ENCODE peak calls at places on chromosomes 3 and 15, in five cellular contexts. Q is EL; G is activated T-cell treated with anti-CD3 and anti-CD28 coated beads, Interleukin-2, amount 50 U/mL, for 4 hours; K is nephron progenitor cell; A is IMR-90. M is an unnamed sample.

GRCh38 chr3:125207949-125208568 is 4.5 kb downstream of the SLC12A8 start:
- DNase-seq in G (no peak), K (no peak), A (no peak), Q (no peak), M (no peak)

GRCh38 chr15:23694592-23694991 is 7.5 kb upstream of the NDN start:
- DNase-seq in Q (no peak), G (no peak), K (no peak), A (no peak), M (no peak)

GRCh38 chr3:101744811-101745210 is 20.4 kb downstream of the CEP97 start:
- DNase-seq in Q (no peak), G (no peak), K (no peak), A (no peak), M (no peak)

GRCh38 chr3:140832883-140833282 is 108.8 kb upstream of the SLC25A36 start:
- DNase-seq in G (no peak), Q (no peak), A (no peak), K (no peak), M (peak; percentile 26)

GRCh38 chr15:100041380-100041779 is 300.4 kb downstream of the ADAMTS17 start:
- DNase-seq in G (no peak), K (no peak), Q (no peak), A (no peak), M (no peak)

GRCh38 chr3:14583543-14584091 is 43.5 kb upstream of the GRIP2 start:
- DNase-seq in K (no peak), A (no peak), G (no peak), Q (peak; percentile 29), M (no peak)

GRCh38 chr3:66396161-66396760 is 104.6 kb downstream of the LRIG1 start:
- DNase-seq in G (no peak), K (no peak), Q (no peak), A (no peak), M (no peak)

GRCh38 chr15:90190606-90191343 is 10.4 kb upstream of the SEMA4B start:
- DNase-seq in A (no peak), G (no peak), K (no peak), Q (no peak), M (no peak)

M was measured in KG1.